ENCODE peak calls at places on chromosomes 13 and 19, in four cellular contexts. U, E, A and G are unnamed samples.

GRCh38 chr13:42991892-42992584 is at the start of gene EPSTI1:
- DNase-seq in A (peak), U (no peak), E (peak), G (peak)

GRCh38 chr19:19111138-19111835 is 27.0 kb downstream of the TMEM161A start:
- DNase-seq in E (no peak), A (no peak), U (no peak), G (no peak)

GRCh38 chr13:46603165-46603603 is 50.2 kb downstream of the LRCH1 start:
- DNase-seq in U (no peak), A (no peak), E (no peak), G (no peak)

GRCh38 chr19:35120898-35121297 is 5.3 kb downstream of the FXYD3 start:
- DNase-seq in E (no peak), A (no peak), U (no peak), G (no peak)

GRCh38 chr19:28640506-28640905 is 572.4 kb downstream of the UQCRFS1 start:
- DNase-seq in U (no peak), A (no peak), E (no peak), G (no peak)

GRCh38 chr19:29680937-29681336 is 15.7 kb downstream of the PLEKHF1 start:
- DNase-seq in E (no peak), U (no peak), A (no peak), G (no peak)

GRCh38 chr13:21894091-21894490 is 223.2 kb downstream of the FGF9 start:
- DNase-seq in E (no peak), A (no peak), U (peak), G (no peak)

GRCh38 chr19:31110331-31110730 is 238.9 kb downstream of the TSHZ3 start:
- DNase-seq in A (peak), E (no peak), U (no peak), G (no peak)

GRCh38 chr13:49667773-49668172 is 23.5 kb downstream of the EBPL start:
- DNase-seq in U (no peak), E (no peak), A (no peak), G (no peak)

GRCh38 chr19:5345895-5346386 is 5.3 kb upstream of the PTPRS start:
- DNase-seq in U (no peak), A (no peak), E (no peak), G (no peak)

GRCh38 chr13:111490611-111491010 is 170.2 kb downstream of the TEX29 start:
- DNase-seq in U (no peak), E (no peak), A (no peak), G (no peak)

GRCh38 chr13:109494955-109495354 is 291.4 kb downstream of the IRS2 start:
- DNase-seq in A (no peak), U (no peak), E (no peak), G (no peak)

GRCh38 chr19:1276620-1277007 is 1.3 kb downstream of the FAM174C start:
- DNase-seq in U (peak), E (no peak), A (no peak), G (no peak)

GRCh38 chr19:43784981-43785808 is 4.4 kb upstream of the KCNN4 start:
- DNase-seq in E (no peak), A (no peak), U (peak), G (no peak)

GRCh38 chr13:112506046-112506445 is 81.9 kb downstream of the TUBGCP3 start:
- DNase-seq in A (no peak), E (no peak), U (no peak), G (no peak)

GRCh38 chr19:39533791-39534190 is 1.1 kb upstream of the EID2B start:
- DNase-seq in U (no peak), A (no peak), E (no peak), G (no peak)

GRCh38 chr19:9531933-9532332 is 6.5 kb downstream of the ZNF426 start:
- DNase-seq in A (no peak), E (no peak), U (no peak), G (no peak)

GRCh38 chr13:32881792-32882175 is 134.4 kb upstream of the KL start:
- DNase-seq in E (no peak), A (no peak), U (peak), G (no peak)

GRCh38 chr13:101453784-101454201 is 1.3 kb downstream of the ITGBL1 start:
- DNase-seq in A (no peak), U (no peak), E (peak), G (no peak)

GRCh38 chr19:41937976-41938375 is 9.7 kb upstream of the ERFL start:
- DNase-seq in A (no peak), U (no peak), E (no peak), G (no peak)

GRCh38 chr19:29516358-29516725 is 9.5 kb upstream of the VSTM2B start:
- DNase-seq in E (peak), U (no peak), A (no peak), G (no peak)

GRCh38 chr19:17107546-17108452 is 32.2 kb downstream of the MYO9B start:
- DNase-seq in U (peak), E (peak), A (no peak), G (no peak)

GRCh38 chr13:76009491-76009890 is 373.4 kb downstream of the LMO7 start:
- DNase-seq in A (no peak), U (no peak), E (no peak), G (no peak)

GRCh38 chr19:5397804-5398692 is 57.2 kb upstream of the ZNRF4 start:
- DNase-seq in A (no peak), U (no peak), E (no peak), G (peak)

GRCh38 chr19:40600086-40600917 is 867 bp upstream of the LTBP4 start:
- DNase-seq in E (peak), U (no peak), A (no peak), G (no peak)

GRCh38 chr13:97386832-97387486 is 47.0 kb upstream of the RAP2A start:
- DNase-seq in U (no peak), E (no peak), A (no peak), G (no peak)

GRCh38 chr19:12272386-12272785 is 22.3 kb downstream of the ZNF44 start:
- DNase-seq in E (no peak), U (no peak), A (no peak), G (no peak)

GRCh38 chr13:113390874-113391497 is 27.1 kb upstream of the GRTP1 start:
- DNase-seq in U (no peak), A (no peak), E (no peak), G (no peak)

GRCh38 chr19:8610041-8610927 is at the start of gene ADAMTS10:
- DNase-seq in U (no peak), A (peak), E (peak), G (no peak)

GRCh38 chr13:60758637-60759036 is 361.6 kb downstream of the TDRD3 start:
- DNase-seq in U (no peak), E (no peak), A (no peak), G (no peak)

GRCh38 chr19:54041969-54042606 is 21.6 kb downstream of the VSTM1 start:
- DNase-seq in A (no peak), E (no peak), U (no peak), G (no peak)

GRCh38 chr13:51549050-51549449 is 35.2 kb upstream of the WDFY2 start:
- DNase-seq in A (no peak), E (no peak), U (no peak), G (no peak)

GRCh38 chr19:49335071-49335783 is at the start of gene CD37:
- DNase-seq in A (no peak), U (no peak), E (no peak), G (peak)

GRCh38 chr19:33470686-33471085 is 50.9 kb downstream of the PEPD start:
- DNase-seq in U (no peak), E (no peak), A (no peak), G (no peak)

GRCh38 chr19:45130888-45131615 is 29.7 kb downstream of the NKPD1 start:
- DNase-seq in E (no peak), A (no peak), U (peak), G (no peak)

GRCh38 chr19:39264306-39265290 is 3.6 kb upstream of the IFNL2 start:
- DNase-seq in E (no peak), A (no peak), U (no peak), G (no peak)